ENCODE peak calls at places on chromosome 16, in eight cellular contexts. Y is mammary epithelial cell, R is fibroblast of lung, O is GM23248, W is H1, M is HCT116, S is GM23338, H is keratinocyte. I is an unnamed sample. For H3K79me2, the result is how much of the 10 kb centered on the place peaks cover.

GRCh38 chr16:54285414-54286066 is 1.0 kb downstream of the IRX3 start:
- DNase-seq in S (peak), H (no peak), M (no peak), Y (peak), W (no peak), O (peak), R (peak), I (peak)

GRCh38 chr16:27048316-27048715 is 18.4 kb upstream of the C16orf82 start:
- DNase-seq in H (no peak), Y (no peak), O (peak), M (no peak), W (no peak), S (no peak), R (no peak), I (no peak)

GRCh38 chr16:31471875-31472558 is at the start of gene TGFB1I1:
- DNase-seq in M (no peak), H (no peak), O (peak), R (peak), Y (peak), S (peak), W (no peak), I (peak)

GRCh38 chr16:8890549-8890921 is 8.4 kb downstream of the LITAFD start:
- DNase-seq in Y (no peak), H (no peak), O (no peak), W (no peak), S (no peak), R (no peak), M (no peak), I (no peak)

GRCh38 chr16:25065899-25066298 is 45.6 kb upstream of the LCMT1 start:
- DNase-seq in H (no peak), O (no peak), Y (no peak), W (no peak), R (no peak), S (peak), M (no peak), I (no peak)

GRCh38 chr16:87326151-87326571 is 9.0 kb upstream of the C16orf95 start:
- DNase-seq in W (no peak), M (no peak), R (no peak), O (peak), S (no peak), Y (no peak), H (no peak), I (no peak)

GRCh38 chr16:71421911-71422310 is 19.9 kb downstream of the TLE7 start:
- DNase-seq in H (no peak), Y (peak), M (peak), W (no peak), S (peak), R (no peak), O (peak), I (no peak)

GRCh38 chr16:19885456-19886060 is 910 bp upstream of the GPRC5B start:
- DNase-seq in H (no peak), S (peak), W (no peak), Y (no peak), M (no peak), O (no peak), R (no peak), I (no peak)

GRCh38 chr16:71440669-71441347 is 1.0 kb downstream of the TLE7 start:
- DNase-seq in W (peak), Y (no peak), O (no peak), M (no peak), S (peak), R (no peak), H (no peak), I (no peak)

GRCh38 chr16:12257926-12258561 is 281.5 kb downstream of the SNX29 start:
- DNase-seq in W (no peak), O (no peak), R (no peak), S (peak), H (no peak), Y (no peak), M (no peak), I (no peak)

GRCh38 chr16:28155293-28155692 is 56.5 kb downstream of the XPO6 start:
- DNase-seq in S (no peak), O (no peak), Y (no peak), W (no peak), R (no peak), M (no peak), H (no peak), I (no peak)

GRCh38 chr16:71562552-71562951 is 14.3 kb downstream of the TAT start:
- DNase-seq in M (no peak), R (no peak), W (no peak), O (no peak), Y (no peak), S (no peak), H (no peak), I (no peak)

GRCh38 chr16:87575027-87575804 is 27.1 kb upstream of the JPH3 start:
- DNase-seq in M (no peak), Y (no peak), W (no peak), O (no peak), H (no peak), R (no peak), S (peak), I (no peak)

GRCh38 chr16:4506450-4506849 is 30.3 kb downstream of the HMOX2 start:
- DNase-seq in M (peak), S (peak), W (no peak), Y (peak), R (peak), O (peak), H (no peak), I (peak)

DNA sequence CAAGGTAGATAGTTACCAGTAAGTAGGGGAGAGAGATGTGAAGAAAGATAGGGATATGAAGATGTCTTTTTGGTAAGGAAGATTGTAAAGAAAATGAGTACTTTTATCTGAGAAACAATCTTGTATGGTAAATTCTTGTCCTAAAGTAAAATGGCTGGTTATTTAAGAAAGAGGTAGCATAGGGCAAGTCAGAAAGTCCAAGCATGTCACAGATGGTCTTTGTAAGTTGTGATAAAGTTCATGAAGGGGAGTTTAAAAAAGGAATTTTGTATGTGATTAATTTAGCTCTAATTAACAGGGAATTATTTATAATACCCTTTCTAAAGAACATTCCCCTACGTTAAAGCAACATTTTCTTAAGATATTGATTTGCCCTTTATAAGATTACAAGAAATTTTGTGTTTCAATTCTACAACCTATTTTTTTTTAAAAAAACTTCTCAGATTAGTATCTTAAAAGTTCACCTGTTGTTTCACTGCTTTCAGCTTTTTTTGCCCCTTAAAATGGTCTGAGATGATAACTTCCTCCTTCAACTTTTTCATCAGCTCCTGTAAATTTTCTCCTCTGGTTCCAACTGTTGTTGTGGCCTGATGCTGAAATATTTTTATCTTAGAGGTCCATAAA is 16.2 kb upstream of the CPHXL start:
- DNase-seq in S (peak), Y (no peak), H (no peak), R (no peak), M (peak), W (no peak), O (no peak), I (no peak)
- H3K79me2 ChIP-seq in S (under half), Y (under half), H (under half), R (under half), M (under half), W (under half), O (under half), I (under half)

GRCh38 chr16:2019919-2020831 is 590 bp downstream of the NPW start:
- DNase-seq in S (peak), H (no peak), W (no peak), M (no peak), Y (peak), O (peak), R (no peak), I (no peak)
- TF ChIP-seq EZH2 in S (peak), H (peak), W (peak), M (no peak), Y (no peak), O (no peak), R (peak), I (peak)

DNA sequence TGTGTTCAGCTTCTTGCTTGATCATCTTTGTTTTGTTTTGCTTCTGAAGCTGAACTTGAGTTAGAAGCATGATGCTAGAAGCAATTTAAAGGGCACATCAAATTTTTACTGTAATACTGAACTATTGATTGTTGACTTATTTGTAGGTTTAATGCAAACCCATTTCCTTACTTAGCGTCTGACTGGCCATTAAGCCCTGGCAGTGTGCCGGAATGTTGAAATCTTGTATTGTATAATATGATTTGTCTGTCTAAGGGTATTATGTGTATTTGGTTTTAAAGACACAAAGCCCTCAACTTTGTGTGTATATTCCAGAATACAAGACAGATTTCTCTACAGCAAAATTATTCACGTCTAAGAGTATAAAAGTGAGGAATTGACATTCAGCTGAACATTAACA is 39.7 kb downstream of the NUP93 start:
- DNase-seq in H (no peak), R (no peak), S (no peak), Y (no peak), M (no peak), O (no peak), W (no peak), I (no peak)
- H3K79me2 ChIP-seq in H (under half), R (under half), S (half or more), Y (half or more), M (half or more), O (under half), W (under half), I (under half)

GRCh38 chr16:58026705-58027340 is 1.3 kb downstream of the MMP15 start:
- DNase-seq in M (no peak), S (peak), Y (no peak), O (no peak), W (no peak), H (no peak), R (no peak), I (no peak)
- TF ChIP-seq EZH2 in M (no peak), S (no peak), Y (no peak), O (no peak), W (no peak), H (peak), R (peak), I (no peak)

DNA sequence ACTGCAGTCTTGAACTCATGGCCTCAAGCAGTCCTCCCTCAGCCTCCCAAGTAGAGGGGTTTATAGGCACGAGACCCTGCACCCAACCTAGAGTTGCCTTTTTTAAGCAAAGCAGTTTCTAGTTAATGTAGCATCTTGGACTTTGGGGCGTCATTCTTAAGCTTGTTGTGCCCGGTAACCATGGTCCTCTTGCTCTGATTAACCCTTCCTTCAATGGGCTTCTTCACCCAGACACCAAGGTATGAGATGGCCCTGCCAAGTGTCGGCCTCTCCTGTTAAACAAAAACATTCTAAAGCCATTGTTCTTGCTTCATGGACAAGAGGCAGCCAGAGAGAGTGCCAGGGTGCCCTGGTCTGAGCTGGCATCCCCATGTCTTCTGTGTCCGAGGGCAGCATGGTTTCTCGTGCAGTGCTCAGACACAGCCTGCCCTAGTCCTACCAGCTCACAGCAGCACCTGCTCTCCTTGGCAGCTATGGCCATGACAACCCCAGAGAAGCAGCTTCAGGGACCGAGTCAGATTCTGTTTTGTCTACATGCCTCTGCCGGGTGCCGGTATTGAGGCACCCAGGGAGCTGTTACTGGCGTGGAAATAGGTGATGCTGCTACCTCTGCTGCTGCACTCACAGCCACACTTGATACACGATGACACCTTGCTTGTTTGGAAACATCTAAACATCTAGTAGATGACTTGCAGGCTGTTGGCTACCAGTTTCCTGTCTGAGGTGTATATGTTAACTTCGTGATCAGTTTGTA is 3.3 kb downstream of the RPL13 start:
- DNase-seq in H (no peak), R (no peak), W (no peak), M (no peak), Y (no peak), S (no peak), O (no peak), I (no peak)
- H3K79me2 ChIP-seq in H (under half), R (under half), W (under half), M (half or more), Y (under half), S (under half), O (under half), I (under half)

DNA sequence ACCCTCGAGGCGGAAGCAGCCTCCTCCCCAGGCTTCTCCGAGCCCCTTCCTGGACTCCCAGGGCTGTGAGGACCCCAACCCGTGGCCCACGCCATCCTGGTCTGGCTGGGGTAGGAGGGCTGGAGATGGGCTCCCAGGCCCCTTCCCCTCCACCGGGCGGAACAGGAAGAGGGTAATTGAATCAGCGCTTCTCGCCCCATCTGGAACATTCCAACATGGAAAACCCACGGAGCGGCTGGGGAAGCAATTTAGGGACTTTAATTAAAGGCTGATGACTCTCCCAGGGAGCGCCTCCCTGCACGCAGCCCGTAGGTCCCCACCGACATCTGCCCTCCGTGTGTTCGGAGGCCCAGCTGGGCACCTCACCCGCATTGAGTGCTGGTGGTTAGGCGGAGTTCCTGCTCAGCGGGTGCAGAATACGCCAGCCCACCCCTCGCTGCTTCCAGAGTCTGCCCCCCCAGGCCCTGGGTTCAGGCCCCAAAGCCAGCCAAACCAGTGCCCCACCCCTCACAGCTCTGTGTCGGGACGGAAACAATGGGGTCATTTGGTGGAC is 10.1 kb downstream of the HS3ST6 start:
- DNase-seq in W (no peak), Y (no peak), S (no peak), O (no peak), H (no peak), R (no peak), M (no peak), I (no peak)
- TF ChIP-seq EZH2 in W (no peak), Y (no peak), S (no peak), O (no peak), H (no peak), R (no peak), M (no peak), I (no peak)

GRCh38 chr16:75023019-75023418 is 24.2 kb downstream of the ZNRF1 start:
- DNase-seq in W (no peak), Y (peak), M (no peak), R (peak), H (no peak), O (peak), S (no peak), I (peak)
- H3K79me2 ChIP-seq in W (half or more), Y (half or more), M (half or more), R (under half), H (under half), O (half or more), S (half or more), I (half or more)

GRCh38 chr16:65845466-65846209 is 520.9 kb upstream of the CDH5 start:
- DNase-seq in Y (peak), W (no peak), M (no peak), R (peak), S (peak), O (peak), H (no peak), I (peak)
- TF ChIP-seq EZH2 in Y (no peak), W (no peak), M (no peak), R (no peak), S (no peak), O (no peak), H (no peak), I (no peak)

DNA sequence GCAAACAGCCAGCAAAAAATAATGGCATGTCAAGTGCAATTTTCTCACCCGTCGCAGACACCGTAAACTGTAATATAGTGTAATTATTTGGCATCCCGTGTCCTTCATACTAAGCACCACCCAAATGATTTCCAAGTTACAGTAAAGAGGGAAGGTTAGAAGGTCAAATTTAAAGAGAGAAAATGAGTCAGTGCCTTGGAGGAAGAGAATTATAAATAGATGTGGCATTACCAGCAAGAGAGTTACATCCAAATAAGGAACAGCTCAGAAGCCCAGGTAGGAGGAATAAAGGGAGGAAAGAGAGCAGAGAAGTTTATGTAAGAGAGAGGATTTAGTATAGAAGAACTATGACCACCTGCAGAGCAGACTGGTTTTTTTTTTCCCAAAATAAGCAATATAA is 21.7 kb downstream of the CDH8 start:
- DNase-seq in R (no peak), S (no peak), Y (no peak), W (no peak), O (no peak), H (no peak), M (no peak), I (no peak)
- H3K79me2 ChIP-seq in R (under half), S (under half), Y (under half), W (under half), O (under half), H (under half), M (under half), I (under half)

GRCh38 chr16:50469744-50470301 is 78.4 kb upstream of the NKD1 start:
- DNase-seq in W (no peak), Y (no peak), S (peak), H (no peak), O (no peak), R (no peak), M (no peak), I (no peak)
- TF ChIP-seq EZH2 in W (no peak), Y (no peak), S (no peak), H (no peak), O (no peak), R (no peak), M (no peak), I (no peak)

I was measured in astrocyte.